ENCODE peak calls at places on chromosome X, in five cellular contexts. H is HepG2, I is K562, A is SK-N-SH, R is GM12878. Q is an unnamed sample.
A peak's percentile ranks its signal among the peaks of the same experiment; 100 is the strongest.

GRCh38 chrX:1462596-1463251 is 10.0 kb upstream of the ASMTL start:
- DNase-seq in H (no peak), I (peak; percentile 30), A (no peak), R (no peak), Q (peak; percentile 64)

GRCh38 chrX:69152398-69152797 is 12.9 kb downstream of the PJA1 start:
- DNase-seq in H (peak; percentile 21), I (no peak), A (peak; percentile 17), R (no peak), Q (no peak)

GRCh38 chrX:112734250-112734649 is 54.5 kb upstream of the LHFPL1 start:
- DNase-seq in H (no peak), I (no peak), A (no peak), R (no peak), Q (peak; percentile 14)

GRCh38 chrX:38561126-38561868 is at the start of gene TSPAN7:
- DNase-seq in H (peak; percentile 46), I (peak; percentile 88), A (peak; percentile 89), R (no peak), Q (peak; percentile 40)

GRCh38 chrX:102154218-102154860 is 1.4 kb downstream of the BEX5 start:
- DNase-seq in H (no peak), I (no peak), A (peak; percentile 16), R (no peak), Q (no peak)

GRCh38 chrX:152822383-152823086 is 8.0 kb downstream of the CETN2 start:
- DNase-seq in H (no peak), I (no peak), A (no peak), R (no peak), Q (peak; percentile 48)

GRCh38 chrX:30573125-30573524 is 4.4 kb downstream of the TASL start:
- DNase-seq in H (no peak), I (no peak), A (no peak), R (no peak), Q (no peak)

GRCh38 chrX:101257448-101258259 is 33.5 kb downstream of the TAF7L start:
- DNase-seq in H (peak; percentile 0), I (no peak), A (no peak), R (no peak), Q (peak; percentile 76)

GRCh38 chrX:133402830-133403625 is 12.3 kb downstream of the GPC4 start:
- DNase-seq in H (no peak), I (no peak), A (no peak), R (no peak), Q (no peak)

GRCh38 chrX:105701310-105702052 is 120.9 kb upstream of the NRK start:
- DNase-seq in H (no peak), I (no peak), A (peak; percentile 0), R (no peak), Q (no peak)

GRCh38 chrX:38985945-38986344 is 184.7 kb downstream of the MID1IP1 start:
- DNase-seq in H (no peak), I (no peak), A (no peak), R (no peak), Q (no peak)

GRCh38 chrX:137194164-137194563 is 160.4 kb upstream of the GPR101 start:
- DNase-seq in H (peak; percentile 12), I (peak; percentile 40), A (peak; percentile 16), R (peak; percentile 1), Q (peak; percentile 21)

GRCh38 chrX:312621-313331 is 5.8 kb downstream of the GTPBP6 start:
- DNase-seq in H (no peak), I (no peak), A (no peak), R (no peak), Q (no peak)

GRCh38 chrX:44299177-44299576 is 44.3 kb downstream of the EFHC2 start:
- DNase-seq in H (no peak), I (no peak), A (no peak), R (no peak), Q (no peak)

GRCh38 chrX:13266641-13267420 is 53.0 kb downstream of the ATXN3L start:
- DNase-seq in H (no peak), I (no peak), A (no peak), R (no peak), Q (peak; percentile 49)

GRCh38 chrX:109485470-109486340 is 3.8 kb upstream of the GUCY2F start:
- DNase-seq in H (peak; percentile 47), I (peak; percentile 51), A (peak; percentile 38), R (peak; percentile 34), Q (peak; percentile 66)

GRCh38 chrX:42952621-42953020 is 174.7 kb upstream of the PPP1R2C start:
- DNase-seq in H (no peak), I (no peak), A (no peak), R (no peak), Q (no peak)

GRCh38 chrX:68428431-68428830 is 4.9 kb downstream of the OPHN1 start:
- DNase-seq in H (no peak), I (no peak), A (no peak), R (no peak), Q (peak; percentile 69)

GRCh38 chrX:31061091-31061490 is 10.8 kb downstream of the FTHL17 start:
- DNase-seq in H (no peak), I (no peak), A (no peak), R (no peak), Q (no peak)

GRCh38 chrX:48522291-48522690 is 683 bp downstream of the EBP start:
- DNase-seq in H (peak; percentile 43), I (no peak), A (peak; percentile 36), R (no peak), Q (no peak)

GRCh38 chrX:110402855-110403230 is 44.2 kb downstream of the RTL9 start:
- DNase-seq in H (no peak), I (peak; percentile 75), A (no peak), R (no peak), Q (no peak)

GRCh38 chrX:51461053-51462050 is 35.0 kb downstream of the NUDT11 start:
- DNase-seq in H (peak; percentile 6), I (peak; percentile 17), A (peak; percentile 25), R (no peak), Q (peak; percentile 42)

GRCh38 chrX:78029663-78030062 is 60.2 kb upstream of the PGAM4 start:
- DNase-seq in H (peak; percentile 11), I (peak; percentile 5), A (peak; percentile 38), R (no peak), Q (peak; percentile 33)

GRCh38 chrX:1493317-1493856 is 40.7 kb upstream of the ASMTL start:
- DNase-seq in H (no peak), I (no peak), A (no peak), R (no peak), Q (no peak)

GRCh38 chrX:350148-350533 is 31.5 kb upstream of the GTPBP6 start:
- DNase-seq in H (no peak), I (no peak), A (no peak), R (no peak), Q (no peak)

GRCh38 chrX:43551590-43551989 is 104.5 kb upstream of the MAOA start:
- DNase-seq in H (no peak), I (no peak), A (no peak), R (no peak), Q (no peak)

GRCh38 chrX:11944486-11944885 is 186.4 kb downstream of the MSL3 start:
- DNase-seq in H (no peak), I (peak; percentile 24), A (peak; percentile 26), R (no peak), Q (peak; percentile 64)
- TF ChIP-seq RAD21 in H (no peak), I (no peak), A (peak; percentile 61), R (peak; percentile 32), Q (peak; percentile 63)

GRCh38 chrX:41184312-41184711 is 99.1 kb downstream of the USP9X start:
- DNase-seq in H (no peak), I (no peak), A (no peak), R (peak; percentile 33), Q (no peak)
- TF ChIP-seq MXI1 in H (no peak), I (no peak), A (no peak), R (no peak), Q (no peak)

GRCh38 chrX:151240237-151240636 is 63.9 kb downstream of the GPR50 start:
- DNase-seq in H (no peak), I (no peak), A (no peak), R (no peak), Q (no peak)
- TF ChIP-seq RAD21 in H (no peak), I (no peak), A (no peak), R (no peak), Q (no peak)

DNA sequence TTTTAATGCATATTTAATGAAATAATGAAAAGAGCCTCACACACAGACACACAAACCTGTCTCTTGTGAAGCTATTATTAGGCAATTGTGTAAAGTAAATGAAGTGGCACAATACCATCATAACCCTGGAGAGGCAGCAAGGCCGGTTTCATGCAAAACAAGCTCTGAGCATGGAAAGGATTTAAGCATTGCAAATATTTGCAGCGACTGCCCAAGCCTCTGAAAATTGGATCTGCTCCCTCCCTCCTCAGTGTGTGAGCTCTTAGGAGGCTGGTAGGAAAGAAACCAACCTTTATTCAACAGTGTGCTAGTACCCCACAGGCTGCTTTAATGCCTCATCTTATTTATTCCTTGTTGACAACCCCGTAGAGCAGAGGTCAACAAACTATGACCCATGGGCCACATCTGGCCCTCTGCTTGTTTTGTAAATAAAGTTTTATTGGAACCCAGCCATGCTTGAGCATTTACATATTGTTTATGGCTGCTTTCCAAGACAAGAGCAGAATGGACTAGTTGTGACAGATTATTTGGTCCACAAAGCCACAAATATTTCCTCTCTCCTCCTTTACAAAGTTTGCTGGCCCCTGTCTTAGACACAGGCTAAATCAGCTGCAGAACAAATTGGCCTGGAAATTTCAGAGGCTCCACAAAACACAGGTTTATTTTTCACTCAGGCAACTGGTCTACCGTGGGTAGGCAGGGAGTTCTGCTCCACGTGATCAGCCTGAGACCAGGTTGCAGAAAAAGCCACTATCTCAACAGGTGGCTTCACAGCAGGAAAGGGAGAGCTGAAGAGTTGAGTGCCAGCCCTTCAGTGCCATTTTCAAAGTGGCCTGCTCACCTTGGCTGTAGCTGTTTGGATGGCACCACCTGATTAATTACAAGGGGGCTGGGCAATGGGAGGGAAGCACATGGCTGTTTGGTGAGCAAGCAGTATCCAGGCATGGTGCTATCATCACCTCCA is 16.8 kb downstream of the RS1 start:
- DNase-seq in H (peak; percentile 28), I (no peak), A (no peak), R (no peak), Q (no peak)
- TF ChIP-seq MXI1 in H (no peak), I (no peak), A (no peak), R (no peak), Q (no peak)

Q was measured in IMR-90.